ENCODE peak calls at places on chromosomes 4 and X, in five cellular contexts. One of them, this sample, is unnamed.

GRCh38 chrX:91434351-91435168 is at the start of gene PABPC5:
- DNase-seq in heart right ventricle: peak; percentile 78
- DNase-seq in GM23338: peak; percentile 76
- DNase-seq in kidney: peak; percentile 93
- DNase-seq in AG04450: peak; percentile 55
- DNase-seq in this sample: peak; percentile 42

GRCh38 chr4:823093-823760 is 2.7 kb downstream of the CPLX1 start:
- DNase-seq in heart right ventricle: no peak
- DNase-seq in GM23338: no peak
- DNase-seq in kidney: peak; percentile 55
- DNase-seq in AG04450: no peak
- DNase-seq in this sample: no peak

GRCh38 chr4:123889376-123889945 is 492.9 kb downstream of the SPRY1 start:
- DNase-seq in heart right ventricle: no peak
- DNase-seq in GM23338: no peak
- DNase-seq in kidney: no peak
- DNase-seq in AG04450: no peak
- DNase-seq in this sample: no peak

GRCh38 chr4:101696276-101697010 is 94.1 kb upstream of the BANK1 start:
- DNase-seq in heart right ventricle: no peak
- DNase-seq in GM23338: no peak
- DNase-seq in kidney: no peak
- DNase-seq in AG04450: no peak
- DNase-seq in this sample: no peak

GRCh38 chr4:43243433-43244116 is 351.1 kb downstream of the GRXCR1 start:
- DNase-seq in heart right ventricle: no peak
- DNase-seq in GM23338: no peak
- DNase-seq in kidney: no peak
- DNase-seq in AG04450: no peak
- DNase-seq in this sample: no peak

GRCh38 chr4:94603170-94603747 is 151.5 kb downstream of the PDLIM5 start:
- DNase-seq in heart right ventricle: no peak
- DNase-seq in GM23338: no peak
- DNase-seq in kidney: no peak
- DNase-seq in AG04450: peak; percentile 69
- DNase-seq in this sample: no peak

GRCh38 chrX:12469296-12469695 is 321.9 kb upstream of the PRPS2 start:
- DNase-seq in heart right ventricle: no peak
- DNase-seq in GM23338: no peak
- DNase-seq in kidney: no peak
- DNase-seq in AG04450: no peak
- DNase-seq in this sample: no peak

GRCh38 chr4:139488442-139488841 is 34.5 kb downstream of the RAB33B start:
- DNase-seq in heart right ventricle: no peak
- DNase-seq in GM23338: no peak
- DNase-seq in kidney: no peak
- DNase-seq in AG04450: no peak
- DNase-seq in this sample: no peak

GRCh38 chr4:78683352-78683751 is 92.8 kb upstream of the BMP2K start:
- DNase-seq in heart right ventricle: no peak
- DNase-seq in GM23338: no peak
- DNase-seq in kidney: no peak
- DNase-seq in AG04450: no peak
- DNase-seq in this sample: no peak

GRCh38 chr4:175369087-175369486 is 443.0 kb downstream of the GPM6A start:
- DNase-seq in heart right ventricle: no peak
- DNase-seq in GM23338: no peak
- DNase-seq in kidney: no peak
- DNase-seq in AG04450: no peak
- DNase-seq in this sample: no peak

GRCh38 chrX:49970699-49971098 is 48.3 kb downstream of the CLCN5 start:
- DNase-seq in heart right ventricle: no peak
- DNase-seq in GM23338: no peak
- DNase-seq in kidney: no peak
- DNase-seq in AG04450: no peak
- DNase-seq in this sample: no peak

GRCh38 chr4:167550021-167550420 is 315.7 kb upstream of the SPOCK3 start:
- DNase-seq in heart right ventricle: no peak
- DNase-seq in GM23338: no peak
- DNase-seq in kidney: no peak
- DNase-seq in AG04450: no peak
- DNase-seq in this sample: no peak

GRCh38 chrX:20063153-20063552 is 53.6 kb downstream of the MAP7D2 start:
- DNase-seq in heart right ventricle: no peak
- DNase-seq in GM23338: no peak
- DNase-seq in kidney: no peak
- DNase-seq in AG04450: no peak
- DNase-seq in this sample: no peak

GRCh38 chr4:142091085-142091513 is 454.7 kb downstream of the IL15 start:
- DNase-seq in heart right ventricle: no peak
- DNase-seq in GM23338: no peak
- DNase-seq in kidney: no peak
- DNase-seq in AG04450: peak; percentile 78
- DNase-seq in this sample: no peak

GRCh38 chrX:50448565-50448964 is 22.1 kb downstream of the DGKK start:
- DNase-seq in heart right ventricle: no peak
- DNase-seq in GM23338: peak; percentile 41
- DNase-seq in kidney: no peak
- DNase-seq in AG04450: no peak
- DNase-seq in this sample: no peak

GRCh38 chr4:109410776-109411175 is 22.8 kb upstream of the SEC24B start:
- DNase-seq in heart right ventricle: no peak
- DNase-seq in GM23338: peak; percentile 40
- DNase-seq in kidney: no peak
- DNase-seq in AG04450: no peak
- DNase-seq in this sample: no peak

GRCh38 chr4:24642941-24643628 is 58.7 kb upstream of the DHX15 start:
- DNase-seq in heart right ventricle: no peak
- DNase-seq in GM23338: no peak
- DNase-seq in kidney: no peak
- DNase-seq in AG04450: peak; percentile 80
- DNase-seq in this sample: no peak

GRCh38 chrX:108437789-108438623 is at the start of gene COL4A6:
- DNase-seq in heart right ventricle: peak; percentile 8
- DNase-seq in GM23338: peak; percentile 76
- DNase-seq in kidney: peak; percentile 71
- DNase-seq in AG04450: no peak
- DNase-seq in this sample: no peak

GRCh38 chrX:72247206-72247944 is 8.5 kb upstream of the ERCC6L start:
- DNase-seq in heart right ventricle: no peak
- DNase-seq in GM23338: no peak
- DNase-seq in kidney: no peak
- DNase-seq in AG04450: no peak
- DNase-seq in this sample: no peak

GRCh38 chrX:134676440-134676839 is 18.2 kb upstream of the PLAC1 start:
- DNase-seq in heart right ventricle: no peak
- DNase-seq in GM23338: no peak
- DNase-seq in kidney: no peak
- DNase-seq in AG04450: no peak
- DNase-seq in this sample: no peak

GRCh38 chr4:153684182-153685073 is at the start of gene TLR2:
- DNase-seq in heart right ventricle: peak; percentile 69
- DNase-seq in GM23338: peak; percentile 80
- DNase-seq in kidney: peak; percentile 79
- DNase-seq in AG04450: no peak
- DNase-seq in this sample: no peak

GRCh38 chrX:103098488-103098887 is 5.5 kb upstream of the NXF3 start:
- DNase-seq in heart right ventricle: no peak
- DNase-seq in GM23338: no peak
- DNase-seq in kidney: no peak
- DNase-seq in AG04450: no peak
- DNase-seq in this sample: no peak

GRCh38 chr4:104235966-104236365 is 258.7 kb downstream of the CXXC4 start:
- DNase-seq in heart right ventricle: no peak
- DNase-seq in GM23338: no peak
- DNase-seq in kidney: no peak
- DNase-seq in AG04450: no peak
- DNase-seq in this sample: no peak

GRCh38 chr4:138979742-138980141 is 35.8 kb upstream of the NOCT start:
- DNase-seq in heart right ventricle: no peak
- DNase-seq in GM23338: no peak
- DNase-seq in kidney: no peak
- DNase-seq in AG04450: no peak
- DNase-seq in this sample: no peak

DNA sequence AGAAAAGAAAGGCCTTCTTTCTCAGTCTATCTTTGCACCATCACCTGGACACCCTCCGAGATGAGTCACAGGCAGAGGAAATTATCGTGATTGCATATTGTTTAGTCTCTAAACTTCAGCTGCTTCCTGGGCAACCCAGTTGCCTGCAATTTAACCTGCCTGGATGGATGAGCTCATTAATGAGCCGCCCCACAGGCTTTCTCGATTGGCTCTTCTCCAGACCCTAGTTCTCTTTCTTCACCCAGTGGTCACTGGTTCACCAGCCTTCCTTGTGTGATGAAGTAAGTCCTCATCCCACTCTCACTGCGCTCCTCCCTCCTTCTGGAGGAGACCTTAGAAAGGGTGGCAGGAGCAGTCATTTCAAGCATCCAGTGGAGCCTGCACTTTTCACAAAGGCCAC is 94.4 kb downstream of the SOWAHB start:
- DNase-seq in heart right ventricle: no peak
- DNase-seq in GM23338: no peak
- DNase-seq in kidney: no peak
- DNase-seq in AG04450: peak; percentile 41
- DNase-seq in this sample: no peak
- H3K27ac ChIP-seq in heart right ventricle: peak overlapping the region; percentile 47
- H3K27ac ChIP-seq in GM23338: no peak overlapping the region
- H3K27ac ChIP-seq in kidney: no peak overlapping the region
- H3K27ac ChIP-seq in AG04450: peak overlapping the region; percentile 54
- H3K27ac ChIP-seq in this sample: no peak overlapping the region

GRCh38 chrX:153953342-153953830 is 8.9 kb upstream of the RENBP start:
- DNase-seq in heart right ventricle: peak; percentile 68
- DNase-seq in GM23338: peak; percentile 71
- DNase-seq in kidney: peak; percentile 88
- DNase-seq in AG04450: no peak
- DNase-seq in this sample: peak; percentile 45
- H3K27ac ChIP-seq in heart right ventricle: peak overlapping the region; percentile 62
- H3K27ac ChIP-seq in GM23338: no peak overlapping the region
- H3K27ac ChIP-seq in kidney: no peak overlapping the region
- H3K27ac ChIP-seq in AG04450: peak overlapping the region; percentile 52
- H3K27ac ChIP-seq in this sample: peak overlapping the region; percentile 52

GRCh38 chr4:41161355-41161754 is 53.0 kb downstream of the APBB2 start:
- DNase-seq in heart right ventricle: no peak
- DNase-seq in GM23338: no peak
- DNase-seq in kidney: no peak
- DNase-seq in AG04450: no peak
- DNase-seq in this sample: no peak
- H3K27ac ChIP-seq in heart right ventricle: no peak overlapping the region
- H3K27ac ChIP-seq in GM23338: no peak overlapping the region
- H3K27ac ChIP-seq in kidney: no peak overlapping the region
- H3K27ac ChIP-seq in AG04450: no peak overlapping the region
- H3K27ac ChIP-seq in this sample: no peak overlapping the region

GRCh38 chr4:76614589-76614988 is 179.6 kb downstream of the SHROOM3 start:
- DNase-seq in heart right ventricle: no peak
- DNase-seq in GM23338: no peak
- DNase-seq in kidney: no peak
- DNase-seq in AG04450: no peak
- DNase-seq in this sample: no peak
- H3K27ac ChIP-seq in heart right ventricle: no peak overlapping the region
- H3K27ac ChIP-seq in GM23338: no peak overlapping the region
- H3K27ac ChIP-seq in kidney: no peak overlapping the region
- H3K27ac ChIP-seq in AG04450: no peak overlapping the region
- H3K27ac ChIP-seq in this sample: no peak overlapping the region

GRCh38 chr4:39497909-39498723 is 29.1 kb downstream of the UGDH start:
- DNase-seq in heart right ventricle: no peak
- DNase-seq in GM23338: no peak
- DNase-seq in kidney: no peak
- DNase-seq in AG04450: no peak
- DNase-seq in this sample: no peak

GRCh38 chr4:39505581-39505980 is 21.7 kb downstream of the UGDH start:
- DNase-seq in heart right ventricle: no peak
- DNase-seq in GM23338: no peak
- DNase-seq in kidney: no peak
- DNase-seq in AG04450: no peak
- DNase-seq in this sample: no peak

GRCh38 chr4:39498724-39499014 is 28.6 kb downstream of the UGDH start:
- DNase-seq in heart right ventricle: no peak
- DNase-seq in GM23338: no peak
- DNase-seq in kidney: no peak
- DNase-seq in AG04450: no peak
- DNase-seq in this sample: no peak

GRCh38 chr4:39502034-39502658 is 25.1 kb downstream of the UGDH start:
- DNase-seq in heart right ventricle: no peak
- DNase-seq in GM23338: no peak
- DNase-seq in kidney: no peak
- DNase-seq in AG04450: peak; percentile 11
- DNase-seq in this sample: no peak
- H3K27ac ChIP-seq in heart right ventricle: no peak overlapping the region
- H3K27ac ChIP-seq in GM23338: no peak overlapping the region
- H3K27ac ChIP-seq in kidney: no peak overlapping the region
- H3K27ac ChIP-seq in AG04450: peak overlapping the region; percentile 61
- H3K27ac ChIP-seq in this sample: no peak overlapping the region

DNA sequence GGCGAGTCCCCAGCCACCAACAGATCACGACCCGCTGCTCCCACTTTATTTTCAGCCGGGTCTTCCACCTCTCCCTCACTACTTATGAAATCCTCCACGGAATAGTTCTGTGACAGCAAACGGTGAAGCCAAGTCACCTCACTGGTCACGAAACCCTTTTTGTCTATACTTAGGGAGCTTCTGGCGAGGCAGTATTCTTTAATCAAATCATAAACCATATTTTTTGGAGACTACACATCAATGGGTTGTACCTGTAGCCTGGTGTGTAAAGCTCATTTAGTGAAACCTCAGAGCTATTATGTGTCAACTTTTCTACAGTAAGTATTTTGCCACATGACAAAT is 809 bp upstream of the H2AZ1 start:
- DNase-seq in heart right ventricle: no peak
- DNase-seq in GM23338: no peak
- DNase-seq in kidney: no peak
- DNase-seq in AG04450: no peak
- DNase-seq in this sample: no peak
- H3K27ac ChIP-seq in heart right ventricle: peak overlapping the region; percentile 86
- H3K27ac ChIP-seq in GM23338: peak overlapping the region; percentile 89
- H3K27ac ChIP-seq in kidney: peak overlapping the region; percentile 86
- H3K27ac ChIP-seq in AG04450: peak overlapping the region; percentile 70
- H3K27ac ChIP-seq in this sample: peak overlapping the region; percentile 87

DNA sequence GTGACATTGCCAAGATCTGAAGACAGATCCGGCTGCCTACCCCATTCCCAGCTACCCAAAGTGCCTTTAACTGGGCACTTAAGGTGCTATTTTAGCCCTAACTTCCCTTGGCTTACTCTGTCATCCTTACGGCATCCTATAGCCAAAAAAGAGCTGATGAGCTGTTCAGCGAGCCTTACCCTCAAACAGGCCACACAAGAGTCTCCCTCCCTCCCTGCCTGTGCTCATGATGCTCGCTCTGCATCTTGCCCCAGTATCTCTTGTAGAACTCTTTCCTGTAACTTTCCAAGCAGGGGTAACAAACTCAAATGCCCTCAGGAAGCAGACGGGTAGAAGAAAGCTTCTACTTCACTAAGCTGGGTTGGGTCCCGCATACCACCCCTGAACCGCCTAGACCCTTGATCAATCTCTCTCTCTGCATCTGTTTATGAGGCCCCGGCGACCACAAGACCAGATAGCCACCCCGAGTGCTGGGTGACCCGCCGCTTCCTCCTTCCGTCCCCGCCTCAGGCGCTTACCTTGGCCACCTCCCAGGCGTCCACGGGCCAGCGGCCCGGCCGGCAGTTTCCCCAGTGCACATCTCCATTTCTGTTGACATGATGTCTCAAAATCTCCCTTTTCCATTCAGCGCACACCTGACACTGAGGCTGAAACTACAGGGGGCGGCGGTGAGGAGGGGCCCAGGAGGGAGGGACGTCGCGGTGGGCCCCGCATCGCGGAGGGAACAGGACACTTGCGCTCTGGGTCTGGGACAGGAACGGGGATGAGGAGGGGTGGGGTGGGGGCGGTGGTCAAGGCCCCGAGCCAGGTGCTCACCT is 663 bp downstream of the CXorf38 start:
- DNase-seq in heart right ventricle: peak; percentile 39
- DNase-seq in GM23338: peak; percentile 11
- DNase-seq in kidney: peak; percentile 89
- DNase-seq in AG04450: no peak
- DNase-seq in this sample: no peak
- H3K27ac ChIP-seq in heart right ventricle: peak overlapping the region; percentile 83
- H3K27ac ChIP-seq in GM23338: peak overlapping the region; percentile 39
- H3K27ac ChIP-seq in kidney: peak overlapping the region; percentile 80
- H3K27ac ChIP-seq in AG04450: peak overlapping the region; percentile 31
- H3K27ac ChIP-seq in this sample: peak overlapping the region; percentile 82